ENCODE peak calls at places on chromosomes 4 and X, in four cellular contexts. G, L, D and K are unnamed samples.

GRCh38 chr4:187865914-187866313 is 129.7 kb upstream of the ZFP42 start:
- DNase-seq in G (no peak), L (no peak), D (no peak), K (no peak)

GRCh38 chr4:19187709-19188108 is 1064.0 kb upstream of the SLIT2 start:
- DNase-seq in G (no peak), L (no peak), D (no peak), K (no peak)

GRCh38 chr4:150152764-150153163 is 74.5 kb downstream of the DCLK2 start:
- DNase-seq in G (no peak), L (no peak), D (no peak), K (no peak)

GRCh38 chr4:76485450-76485849 is 50.4 kb downstream of the SHROOM3 start:
- DNase-seq in G (no peak), L (peak; percentile 9), D (no peak), K (no peak)

GRCh38 chr4:126264839-126265238 is 950.1 kb downstream of the FAT4 start:
- DNase-seq in G (no peak), L (no peak), D (no peak), K (no peak)

GRCh38 chr4:147334478-147334877 is 146.4 kb upstream of the EDNRA start:
- DNase-seq in G (no peak), L (no peak), D (no peak), K (no peak)

GRCh38 chrX:106811131-106811910 is 8.8 kb downstream of the TBC1D8B start:
- DNase-seq in G (no peak), L (peak; percentile 48), D (no peak), K (no peak)

GRCh38 chr4:2462218-2462991 is 6.5 kb upstream of the RNF4 start:
- DNase-seq in G (no peak), L (peak; percentile 30), D (peak; percentile 83), K (peak; percentile 72)

GRCh38 chrX:111568356-111568755 is 56.9 kb downstream of the SERTM2 start:
- DNase-seq in G (no peak), L (peak; percentile 0), D (peak; percentile 14), K (peak; percentile 18)

GRCh38 chr4:28391877-28392276 is 1531.2 kb downstream of the STIM2 start:
- DNase-seq in G (no peak), L (no peak), D (no peak), K (no peak)

GRCh38 chrX:22395372-22395771 is 122.7 kb downstream of the CBLL2 start:
- DNase-seq in G (no peak), L (no peak), D (no peak), K (no peak)

GRCh38 chr4:102036619-102037376 is 246.3 kb downstream of the BANK1 start:
- DNase-seq in G (no peak), L (no peak), D (no peak), K (no peak)

GRCh38 chrX:131729295-131729694 is 185.4 kb downstream of the OR13H1 start:
- DNase-seq in G (peak; percentile 88), L (no peak), D (no peak), K (no peak)

GRCh38 chr4:47704693-47705325 is 133.1 kb downstream of the CORIN start:
- DNase-seq in G (no peak), L (peak; percentile 58), D (peak; percentile 14), K (peak; percentile 60)

GRCh38 chrX:139213241-139213709 is 317.3 kb upstream of the F9 start:
- DNase-seq in G (no peak), L (peak; percentile 1), D (peak; percentile 70), K (no peak)

GRCh38 chrX:57134702-57135101 is 2.5 kb downstream of the SPIN2A start:
- DNase-seq in G (no peak), L (no peak), D (no peak), K (no peak)

GRCh38 chrX:40167240-40168182 is 69.8 kb upstream of the BCOR start:
- DNase-seq in G (no peak), L (no peak), D (peak; percentile 26), K (peak; percentile 54)

GRCh38 chr4:169410839-169411770 is 140.3 kb upstream of the SH3RF1 start:
- DNase-seq in G (peak; percentile 93), L (no peak), D (no peak), K (peak; percentile 18)

GRCh38 chr4:71126719-71127118 is 133.3 kb downstream of the DCK start:
- DNase-seq in G (no peak), L (peak; percentile 38), D (no peak), K (no peak)

GRCh38 chrX:16754019-16754418 is 32.2 kb upstream of the TXLNG start:
- DNase-seq in G (no peak), L (no peak), D (no peak), K (no peak)

GRCh38 chr4:169341490-169341889 is 70.7 kb upstream of the SH3RF1 start:
- DNase-seq in G (peak; percentile 62), L (no peak), D (no peak), K (no peak)

GRCh38 chrX:135273162-135273561 is 21.3 kb downstream of the ETDA start:
- DNase-seq in G (no peak), L (no peak), D (no peak), K (no peak)

GRCh38 chrX:12489341-12489740 is 301.9 kb upstream of the PRPS2 start:
- DNase-seq in G (no peak), L (no peak), D (no peak), K (no peak)

DNA sequence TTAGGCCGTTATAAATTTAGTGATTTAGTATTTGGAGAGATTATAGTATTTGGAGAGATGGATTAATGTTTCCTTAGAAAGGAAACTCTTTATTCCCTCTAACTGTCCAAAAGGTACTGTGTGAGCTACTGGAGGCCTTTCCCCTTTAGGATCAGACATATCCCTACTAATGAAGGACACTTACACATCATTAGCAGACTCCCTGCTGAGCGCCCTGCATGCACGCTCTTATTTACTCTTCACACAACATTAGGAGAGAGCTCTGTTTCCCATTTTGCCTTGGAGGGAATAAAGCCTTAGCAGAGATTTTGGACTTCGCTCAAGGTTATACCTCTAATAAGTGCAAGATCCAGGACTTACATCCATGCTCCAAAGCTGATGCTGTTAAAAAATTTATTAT is 17.8 kb upstream of the STOX2 start:
- DNase-seq in G (no peak), L (no peak), D (no peak), K (no peak)
- TF ChIP-seq ATF3 in G (no peak), L (no peak), D (no peak), K (no peak)

GRCh38 chr4:26183017-26183416 is 137.8 kb upstream of the RBPJ start:
- DNase-seq in G (no peak), L (no peak), D (no peak), K (no peak)
- TF ChIP-seq ESRRA in G (no peak), L (no peak), D (no peak), K (no peak)

DNA sequence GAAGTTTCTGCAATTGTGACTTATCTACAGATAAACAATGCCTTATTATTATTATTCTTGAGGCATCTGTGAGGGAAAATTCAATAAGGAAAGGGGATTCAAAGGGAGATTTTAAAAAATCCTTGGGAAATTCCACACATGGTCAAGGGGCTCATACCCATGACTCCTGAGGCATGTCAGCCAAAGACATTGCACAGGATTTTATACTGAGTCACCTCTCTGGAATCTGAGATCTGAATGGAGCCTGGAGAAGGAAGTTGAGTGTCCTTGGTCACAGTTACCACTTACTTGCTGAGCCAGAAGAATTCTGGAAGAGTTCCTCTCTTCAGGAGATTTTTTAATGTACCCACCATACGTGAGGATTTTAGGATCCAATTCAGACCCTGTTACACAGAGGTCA is 14.4 kb upstream of the CXCL8 start:
- DNase-seq in G (no peak), L (no peak), D (no peak), K (no peak)
- TF ChIP-seq USF2 in G (no peak), L (no peak), D (no peak), K (no peak)

GRCh38 chr4:41611881-41612871 is 74.2 kb downstream of the LIMCH1 start:
- DNase-seq in G (no peak), L (no peak), D (no peak), K (peak; percentile 28)
- TF ChIP-seq ATF3 in G (no peak), L (no peak), D (no peak), K (no peak)

GRCh38 chrX:69546417-69546816 is 42.3 kb downstream of the NALF2 start:
- DNase-seq in G (no peak), L (peak; percentile 23), D (no peak), K (peak; percentile 15)

GRCh38 chrX:69539437-69539836 is 35.3 kb downstream of the NALF2 start:
- DNase-seq in G (no peak), L (no peak), D (no peak), K (no peak)

GRCh38 chrX:69546978-69547377 is 42.9 kb downstream of the NALF2 start:
- DNase-seq in G (no peak), L (no peak), D (no peak), K (no peak)

GRCh38 chrX:69541959-69542358 is 37.8 kb downstream of the NALF2 start:
- DNase-seq in G (no peak), L (no peak), D (no peak), K (no peak)

GRCh38 chrX:69543572-69543971 is 39.4 kb downstream of the NALF2 start:
- DNase-seq in G (no peak), L (no peak), D (no peak), K (no peak)
- TF ChIP-seq ESRRA in G (no peak), L (no peak), D (no peak), K (no peak)

GRCh38 chrX:53186363-53186762 is 38.6 kb downstream of the KDM5C start:
- DNase-seq in G (no peak), L (no peak), D (no peak), K (no peak)
- TF ChIP-seq USF2 in G (no peak), L (no peak), D (no peak), K (no peak)

GRCh38 chr4:124183926-124184325 is 528.6 kb downstream of the ANKRD50 start:
- DNase-seq in G (no peak), L (no peak), D (no peak), K (no peak)
- TF ChIP-seq ATF3 in G (no peak), L (no peak), D (no peak), K (no peak)

DNA sequence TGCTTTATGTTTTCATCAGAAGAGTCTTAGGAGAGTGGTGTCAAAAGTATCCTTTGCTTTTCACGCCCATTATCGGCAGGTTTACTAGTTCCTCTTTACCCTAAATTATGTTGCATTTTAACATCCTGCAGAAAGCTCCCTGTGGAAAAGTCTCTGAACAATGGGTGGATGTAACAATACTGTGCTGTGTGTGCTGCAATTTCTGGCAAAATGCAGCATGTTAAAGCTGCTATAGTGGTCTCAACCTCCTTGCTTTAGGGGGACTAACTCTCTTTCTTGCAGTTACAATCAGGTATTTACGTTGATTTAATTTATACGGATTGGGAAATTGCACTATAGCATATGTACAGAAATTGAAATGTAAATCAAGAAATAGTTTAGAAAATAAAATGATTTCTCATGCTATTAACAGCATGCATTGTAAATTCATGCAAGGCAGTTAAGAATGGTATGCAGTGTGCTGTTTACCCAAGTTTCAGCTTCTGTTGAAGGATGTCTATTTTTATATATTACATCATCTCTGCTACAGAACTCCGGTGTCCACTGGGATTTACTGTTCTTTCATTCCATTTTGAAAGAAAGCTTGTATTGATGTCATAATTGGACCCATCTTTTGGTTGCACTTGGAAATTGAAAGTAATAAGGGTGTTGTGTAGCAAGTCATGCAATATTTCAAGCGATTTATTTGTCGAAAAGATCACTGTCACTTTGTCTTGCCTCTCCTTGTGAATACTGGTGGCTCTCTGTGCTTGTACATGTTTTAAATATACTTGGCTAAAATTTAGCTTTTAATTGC is 145.7 kb downstream of the RAPGEF2 start:
- DNase-seq in G (no peak), L (peak; percentile 47), D (no peak), K (no peak)
- TF ChIP-seq ESRRA in G (no peak), L (no peak), D (no peak), K (no peak)